ENCODE peak calls at places on chromosomes 16 and 17, in eight cellular contexts. One of them, this sample, is unnamed.

GRCh38 chr16:47004652-47005051 is 31.2 kb upstream of the DNAJA2 start:
- DNase-seq in posterior cingulate gyrus: no peak
- DNase-seq in T-helper 2 cell: no peak
- DNase-seq in lower leg skin: no peak
- DNase-seq in thoracic aorta: no peak
- DNase-seq in CD4-positive, alpha-beta memory T cell: no peak
- DNase-seq in C1 segment of cervical spinal cord: no peak
- DNase-seq in ureter: no peak
- DNase-seq in this sample: no peak

GRCh38 chr16:55494994-55495421 is 13.9 kb upstream of the LPCAT2 start:
- DNase-seq in posterior cingulate gyrus: peak
- DNase-seq in T-helper 2 cell: no peak
- DNase-seq in thoracic aorta: no peak
- DNase-seq in lower leg skin: peak
- DNase-seq in ureter: peak
- DNase-seq in CD4-positive, alpha-beta memory T cell: no peak
- DNase-seq in C1 segment of cervical spinal cord: peak
- DNase-seq in this sample: no peak

GRCh38 chr17:63150994-63151464 is 185.0 kb downstream of the TANC2 start:
- DNase-seq in C1 segment of cervical spinal cord: no peak
- DNase-seq in CD4-positive, alpha-beta memory T cell: no peak
- DNase-seq in lower leg skin: no peak
- DNase-seq in ureter: no peak
- DNase-seq in thoracic aorta: no peak
- DNase-seq in posterior cingulate gyrus: peak
- DNase-seq in T-helper 2 cell: no peak
- DNase-seq in this sample: no peak

GRCh38 chr17:42584880-42585279 is 7.4 kb upstream of the PSMC3IP start:
- DNase-seq in CD4-positive, alpha-beta memory T cell: no peak
- DNase-seq in lower leg skin: no peak
- DNase-seq in T-helper 2 cell: no peak
- DNase-seq in C1 segment of cervical spinal cord: no peak
- DNase-seq in ureter: no peak
- DNase-seq in thoracic aorta: no peak
- DNase-seq in posterior cingulate gyrus: no peak
- DNase-seq in this sample: no peak

GRCh38 chr17:21174719-21175118 is 39.2 kb downstream of the TMEM11 start:
- DNase-seq in thoracic aorta: no peak
- DNase-seq in CD4-positive, alpha-beta memory T cell: no peak
- DNase-seq in posterior cingulate gyrus: no peak
- DNase-seq in ureter: peak
- DNase-seq in lower leg skin: no peak
- DNase-seq in T-helper 2 cell: no peak
- DNase-seq in C1 segment of cervical spinal cord: no peak
- DNase-seq in this sample: no peak

GRCh38 chr17:15351925-15352324 is 10.5 kb upstream of the TEKT3 start:
- DNase-seq in thoracic aorta: no peak
- DNase-seq in T-helper 2 cell: no peak
- DNase-seq in CD4-positive, alpha-beta memory T cell: no peak
- DNase-seq in posterior cingulate gyrus: no peak
- DNase-seq in ureter: no peak
- DNase-seq in lower leg skin: peak
- DNase-seq in C1 segment of cervical spinal cord: no peak
- DNase-seq in this sample: no peak

GRCh38 chr17:59668816-59669215 is 38.4 kb downstream of the PTRH2 start:
- DNase-seq in CD4-positive, alpha-beta memory T cell: no peak
- DNase-seq in posterior cingulate gyrus: no peak
- DNase-seq in ureter: no peak
- DNase-seq in thoracic aorta: no peak
- DNase-seq in T-helper 2 cell: no peak
- DNase-seq in lower leg skin: no peak
- DNase-seq in C1 segment of cervical spinal cord: no peak
- DNase-seq in this sample: no peak

GRCh38 chr16:55955439-55955838 is 80.3 kb upstream of the CES5A start:
- DNase-seq in C1 segment of cervical spinal cord: no peak
- DNase-seq in T-helper 2 cell: no peak
- DNase-seq in lower leg skin: no peak
- DNase-seq in posterior cingulate gyrus: no peak
- DNase-seq in thoracic aorta: no peak
- DNase-seq in CD4-positive, alpha-beta memory T cell: no peak
- DNase-seq in ureter: no peak
- DNase-seq in this sample: no peak

GRCh38 chr16:49012961-49013726 is 268.5 kb downstream of the CBLN1 start:
- DNase-seq in lower leg skin: no peak
- DNase-seq in posterior cingulate gyrus: peak
- DNase-seq in thoracic aorta: no peak
- DNase-seq in ureter: no peak
- DNase-seq in T-helper 2 cell: no peak
- DNase-seq in C1 segment of cervical spinal cord: no peak
- DNase-seq in CD4-positive, alpha-beta memory T cell: no peak
- DNase-seq in this sample: no peak

GRCh38 chr17:80942360-80943345 is 49.0 kb upstream of the CHMP6 start:
- DNase-seq in posterior cingulate gyrus: peak
- DNase-seq in ureter: peak
- DNase-seq in CD4-positive, alpha-beta memory T cell: no peak
- DNase-seq in C1 segment of cervical spinal cord: peak
- DNase-seq in thoracic aorta: peak
- DNase-seq in lower leg skin: peak
- DNase-seq in T-helper 2 cell: no peak
- DNase-seq in this sample: no peak

GRCh38 chr16:3235856-3236669 is 1.1 kb upstream of the ZNF200 start:
- DNase-seq in C1 segment of cervical spinal cord: no peak
- DNase-seq in lower leg skin: no peak
- DNase-seq in ureter: peak
- DNase-seq in thoracic aorta: no peak
- DNase-seq in CD4-positive, alpha-beta memory T cell: peak
- DNase-seq in T-helper 2 cell: no peak
- DNase-seq in posterior cingulate gyrus: no peak
- DNase-seq in this sample: peak

GRCh38 chr17:78330570-78331224 is 29.2 kb downstream of the SOCS3 start:
- DNase-seq in posterior cingulate gyrus: no peak
- DNase-seq in CD4-positive, alpha-beta memory T cell: no peak
- DNase-seq in ureter: no peak
- DNase-seq in T-helper 2 cell: no peak
- DNase-seq in lower leg skin: no peak
- DNase-seq in thoracic aorta: no peak
- DNase-seq in C1 segment of cervical spinal cord: no peak
- DNase-seq in this sample: no peak

GRCh38 chr16:30965436-30965835 is 7.9 kb downstream of the SETD1A start:
- DNase-seq in CD4-positive, alpha-beta memory T cell: peak
- DNase-seq in posterior cingulate gyrus: no peak
- DNase-seq in ureter: no peak
- DNase-seq in C1 segment of cervical spinal cord: no peak
- DNase-seq in T-helper 2 cell: no peak
- DNase-seq in thoracic aorta: no peak
- DNase-seq in lower leg skin: no peak
- DNase-seq in this sample: no peak

GRCh38 chr16:57801098-57801855 is 1.0 kb downstream of the KIFC3 start:
- DNase-seq in ureter: no peak
- DNase-seq in lower leg skin: no peak
- DNase-seq in CD4-positive, alpha-beta memory T cell: no peak
- DNase-seq in T-helper 2 cell: no peak
- DNase-seq in C1 segment of cervical spinal cord: no peak
- DNase-seq in thoracic aorta: no peak
- DNase-seq in posterior cingulate gyrus: no peak
- DNase-seq in this sample: no peak

GRCh38 chr16:2587891-2588565 is 50.2 kb downstream of the PDPK1 start:
- DNase-seq in CD4-positive, alpha-beta memory T cell: no peak
- DNase-seq in T-helper 2 cell: no peak
- DNase-seq in C1 segment of cervical spinal cord: no peak
- DNase-seq in posterior cingulate gyrus: no peak
- DNase-seq in lower leg skin: no peak
- DNase-seq in ureter: no peak
- DNase-seq in thoracic aorta: no peak
- DNase-seq in this sample: no peak

GRCh38 chr16:70430667-70431536 is 8.0 kb downstream of the ST3GAL2 start:
- DNase-seq in thoracic aorta: no peak
- DNase-seq in T-helper 2 cell: no peak
- DNase-seq in CD4-positive, alpha-beta memory T cell: peak
- DNase-seq in C1 segment of cervical spinal cord: no peak
- DNase-seq in lower leg skin: no peak
- DNase-seq in posterior cingulate gyrus: no peak
- DNase-seq in ureter: peak
- DNase-seq in this sample: peak

GRCh38 chr16:20430948-20431347 is 20.4 kb upstream of the ACSM2A start:
- DNase-seq in posterior cingulate gyrus: no peak
- DNase-seq in lower leg skin: no peak
- DNase-seq in ureter: no peak
- DNase-seq in CD4-positive, alpha-beta memory T cell: no peak
- DNase-seq in T-helper 2 cell: no peak
- DNase-seq in C1 segment of cervical spinal cord: no peak
- DNase-seq in thoracic aorta: no peak
- DNase-seq in this sample: no peak

GRCh38 chr16:23527961-23528634 is 17.8 kb upstream of the GGA2 start:
- DNase-seq in CD4-positive, alpha-beta memory T cell: no peak
- DNase-seq in T-helper 2 cell: no peak
- DNase-seq in lower leg skin: no peak
- DNase-seq in posterior cingulate gyrus: no peak
- DNase-seq in thoracic aorta: no peak
- DNase-seq in ureter: no peak
- DNase-seq in C1 segment of cervical spinal cord: no peak
- DNase-seq in this sample: no peak

GRCh38 chr16:79895053-79895916 is 294.7 kb upstream of the MAF start:
- DNase-seq in C1 segment of cervical spinal cord: no peak
- DNase-seq in CD4-positive, alpha-beta memory T cell: no peak
- DNase-seq in lower leg skin: no peak
- DNase-seq in thoracic aorta: no peak
- DNase-seq in T-helper 2 cell: no peak
- DNase-seq in ureter: no peak
- DNase-seq in posterior cingulate gyrus: no peak
- DNase-seq in this sample: no peak

GRCh38 chr17:83084621-83085056 is 5.2 kb downstream of the METRNL start:
- DNase-seq in T-helper 2 cell: no peak
- DNase-seq in posterior cingulate gyrus: no peak
- DNase-seq in CD4-positive, alpha-beta memory T cell: no peak
- DNase-seq in lower leg skin: no peak
- DNase-seq in thoracic aorta: no peak
- DNase-seq in ureter: no peak
- DNase-seq in C1 segment of cervical spinal cord: no peak
- DNase-seq in this sample: peak

GRCh38 chr17:82913304-82914043 is 73.7 kb upstream of the ZNF750 start:
- DNase-seq in lower leg skin: no peak
- DNase-seq in thoracic aorta: no peak
- DNase-seq in ureter: no peak
- DNase-seq in posterior cingulate gyrus: no peak
- DNase-seq in T-helper 2 cell: no peak
- DNase-seq in CD4-positive, alpha-beta memory T cell: no peak
- DNase-seq in C1 segment of cervical spinal cord: no peak
- DNase-seq in this sample: no peak

GRCh38 chr16:70784692-70785317 is 16.2 kb downstream of the VAC14 start:
- DNase-seq in C1 segment of cervical spinal cord: no peak
- DNase-seq in CD4-positive, alpha-beta memory T cell: no peak
- DNase-seq in T-helper 2 cell: no peak
- DNase-seq in posterior cingulate gyrus: no peak
- DNase-seq in ureter: no peak
- DNase-seq in thoracic aorta: no peak
- DNase-seq in lower leg skin: no peak
- DNase-seq in this sample: no peak